ENCODE peak calls at places on chromosomes 7 and 10, in seven cellular contexts. One of them, this sample, is unnamed.

GRCh38 chr10:132593900-132594876 is 56.6 kb downstream of the INPP5A start:
- DNase-seq in GM20000: peak; percentile 82
- DNase-seq in GM06990: peak; percentile 61
- DNase-seq in left ventricle myocardium inferior: no peak
- DNase-seq in D721Med: no peak
- DNase-seq in endodermal cell: no peak
- DNase-seq in heart left ventricle: no peak
- DNase-seq in this sample: no peak

GRCh38 chr10:72158174-72158573 is 57.6 kb upstream of the ANAPC16 start:
- DNase-seq in left ventricle myocardium inferior: no peak
- DNase-seq in heart left ventricle: no peak
- DNase-seq in GM06990: no peak
- DNase-seq in endodermal cell: no peak
- DNase-seq in GM20000: no peak
- DNase-seq in D721Med: no peak
- DNase-seq in this sample: no peak

GRCh38 chr7:140675726-140676125 is 3.0 kb downstream of the ADCK2 start:
- DNase-seq in D721Med: no peak
- DNase-seq in heart left ventricle: no peak
- DNase-seq in endodermal cell: no peak
- DNase-seq in GM20000: no peak
- DNase-seq in GM06990: no peak
- DNase-seq in left ventricle myocardium inferior: no peak
- DNase-seq in this sample: no peak

GRCh38 chr10:78215645-78216044 is 182.0 kb downstream of the RPS24 start:
- DNase-seq in GM06990: no peak
- DNase-seq in heart left ventricle: peak; percentile 91
- DNase-seq in GM20000: no peak
- DNase-seq in left ventricle myocardium inferior: peak; percentile 83
- DNase-seq in endodermal cell: no peak
- DNase-seq in D721Med: no peak
- DNase-seq in this sample: peak; percentile 83

GRCh38 chr10:12513775-12514663 is 164.7 kb downstream of the CAMK1D start:
- DNase-seq in GM06990: no peak
- DNase-seq in left ventricle myocardium inferior: no peak
- DNase-seq in D721Med: no peak
- DNase-seq in endodermal cell: no peak
- DNase-seq in GM20000: no peak
- DNase-seq in heart left ventricle: no peak
- DNase-seq in this sample: no peak

GRCh38 chr7:44333971-44334733 is 8.8 kb upstream of the CAMK2B start:
- DNase-seq in D721Med: no peak
- DNase-seq in GM06990: no peak
- DNase-seq in GM20000: no peak
- DNase-seq in endodermal cell: no peak
- DNase-seq in left ventricle myocardium inferior: no peak
- DNase-seq in heart left ventricle: no peak
- DNase-seq in this sample: no peak

GRCh38 chr10:35910234-35910633 is 268.1 kb upstream of the FZD8 start:
- DNase-seq in endodermal cell: no peak
- DNase-seq in GM20000: no peak
- DNase-seq in left ventricle myocardium inferior: no peak
- DNase-seq in GM06990: no peak
- DNase-seq in D721Med: no peak
- DNase-seq in heart left ventricle: no peak
- DNase-seq in this sample: peak; percentile 75

GRCh38 chr10:62732841-62733653 is 71.5 kb upstream of the ADO start:
- DNase-seq in heart left ventricle: no peak
- DNase-seq in D721Med: no peak
- DNase-seq in endodermal cell: no peak
- DNase-seq in left ventricle myocardium inferior: no peak
- DNase-seq in GM06990: peak; percentile 77
- DNase-seq in GM20000: peak; percentile 71
- DNase-seq in this sample: peak; percentile 68

GRCh38 chr7:5375925-5376324 is 47.7 kb downstream of the TNRC18 start:
- DNase-seq in GM20000: no peak
- DNase-seq in endodermal cell: no peak
- DNase-seq in D721Med: no peak
- DNase-seq in left ventricle myocardium inferior: no peak
- DNase-seq in GM06990: no peak
- DNase-seq in heart left ventricle: no peak
- DNase-seq in this sample: no peak

GRCh38 chr7:48414005-48414732 is 242.9 kb downstream of the ABCA13 start:
- DNase-seq in left ventricle myocardium inferior: no peak
- DNase-seq in GM20000: no peak
- DNase-seq in heart left ventricle: no peak
- DNase-seq in D721Med: no peak
- DNase-seq in GM06990: no peak
- DNase-seq in endodermal cell: no peak
- DNase-seq in this sample: no peak

GRCh38 chr7:26202019-26202985 is 757 bp downstream of the CBX3 start:
- DNase-seq in GM20000: peak; percentile 62
- DNase-seq in left ventricle myocardium inferior: peak; percentile 60
- DNase-seq in heart left ventricle: peak; percentile 62
- DNase-seq in GM06990: no peak
- DNase-seq in D721Med: no peak
- DNase-seq in endodermal cell: no peak
- DNase-seq in this sample: peak; percentile 26

GRCh38 chr10:79453392-79453791 is 8.0 kb upstream of the ZCCHC24 start:
- DNase-seq in endodermal cell: no peak
- DNase-seq in D721Med: no peak
- DNase-seq in left ventricle myocardium inferior: no peak
- DNase-seq in heart left ventricle: no peak
- DNase-seq in GM06990: no peak
- DNase-seq in GM20000: no peak
- DNase-seq in this sample: no peak

GRCh38 chr10:93436577-93436976 is 45.6 kb downstream of the MYOF start:
- DNase-seq in heart left ventricle: peak; percentile 64
- DNase-seq in endodermal cell: no peak
- DNase-seq in D721Med: no peak
- DNase-seq in left ventricle myocardium inferior: no peak
- DNase-seq in GM06990: no peak
- DNase-seq in GM20000: no peak
- DNase-seq in this sample: peak; percentile 96

GRCh38 chr7:2540133-2540532 is 15.2 kb downstream of the BRAT1 start:
- DNase-seq in endodermal cell: no peak
- DNase-seq in heart left ventricle: no peak
- DNase-seq in GM20000: no peak
- DNase-seq in GM06990: no peak
- DNase-seq in left ventricle myocardium inferior: no peak
- DNase-seq in D721Med: no peak
- DNase-seq in this sample: no peak

GRCh38 chr7:155961241-155962190 is 149.3 kb upstream of the SHH start:
- DNase-seq in GM06990: no peak
- DNase-seq in left ventricle myocardium inferior: no peak
- DNase-seq in endodermal cell: peak; percentile 51
- DNase-seq in D721Med: no peak
- DNase-seq in GM20000: no peak
- DNase-seq in heart left ventricle: no peak
- DNase-seq in this sample: no peak

GRCh38 chr7:113561446-113561845 is 357.4 kb downstream of the PPP1R3A start:
- DNase-seq in GM20000: no peak
- DNase-seq in heart left ventricle: no peak
- DNase-seq in D721Med: no peak
- DNase-seq in GM06990: no peak
- DNase-seq in endodermal cell: no peak
- DNase-seq in left ventricle myocardium inferior: no peak
- DNase-seq in this sample: peak; percentile 8

GRCh38 chr10:95793401-95794045 is 37.6 kb downstream of the ENTPD1 start:
- DNase-seq in endodermal cell: no peak
- DNase-seq in D721Med: no peak
- DNase-seq in GM06990: no peak
- DNase-seq in GM20000: no peak
- DNase-seq in left ventricle myocardium inferior: no peak
- DNase-seq in heart left ventricle: no peak
- DNase-seq in this sample: no peak

GRCh38 chr7:114416089-114416990 is 1.7 kb downstream of the FOXP2 start:
- DNase-seq in heart left ventricle: no peak
- DNase-seq in GM20000: no peak
- DNase-seq in D721Med: no peak
- DNase-seq in endodermal cell: no peak
- DNase-seq in left ventricle myocardium inferior: no peak
- DNase-seq in GM06990: no peak
- DNase-seq in this sample: no peak

GRCh38 chr10:79941585-79942210 is 7.2 kb downstream of the SFTPD start:
- DNase-seq in left ventricle myocardium inferior: no peak
- DNase-seq in endodermal cell: no peak
- DNase-seq in GM06990: no peak
- DNase-seq in heart left ventricle: no peak
- DNase-seq in D721Med: no peak
- DNase-seq in GM20000: no peak
- DNase-seq in this sample: no peak

DNA sequence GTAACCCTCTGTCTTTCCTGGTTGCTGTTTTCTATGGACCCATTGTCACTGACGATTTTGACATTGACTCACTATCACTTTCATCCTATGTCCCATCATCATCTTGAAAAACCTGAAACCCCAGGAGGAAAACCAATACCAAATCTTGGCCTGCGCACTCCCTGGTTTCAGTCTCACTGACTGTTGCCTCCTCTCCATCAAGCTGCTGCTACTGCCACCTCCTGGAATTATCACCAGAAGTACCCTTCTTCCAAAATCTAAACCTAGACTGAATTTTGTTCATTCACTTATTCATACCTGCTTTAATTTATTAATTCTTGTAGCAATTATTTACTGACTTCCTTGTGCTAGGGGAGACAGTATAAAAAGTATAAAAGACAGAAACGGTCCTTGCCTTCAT is 44.5 kb upstream of the ACBD5 start:
- DNase-seq in GM06990: no peak
- DNase-seq in left ventricle myocardium inferior: no peak
- DNase-seq in endodermal cell: peak; percentile 64
- DNase-seq in D721Med: no peak
- DNase-seq in heart left ventricle: no peak
- DNase-seq in GM20000: no peak
- DNase-seq in this sample: peak; percentile 9
- TF ChIP-seq CTCF in GM06990: peak; percentile 27
- TF ChIP-seq CTCF in left ventricle myocardium inferior: peak; percentile 63
- TF ChIP-seq CTCF in endodermal cell: peak; percentile 60
- TF ChIP-seq CTCF in D721Med: peak; percentile 48
- TF ChIP-seq CTCF in heart left ventricle: peak; percentile 48
- TF ChIP-seq CTCF in GM20000: no peak
- TF ChIP-seq CTCF in this sample: peak; percentile 39

DNA sequence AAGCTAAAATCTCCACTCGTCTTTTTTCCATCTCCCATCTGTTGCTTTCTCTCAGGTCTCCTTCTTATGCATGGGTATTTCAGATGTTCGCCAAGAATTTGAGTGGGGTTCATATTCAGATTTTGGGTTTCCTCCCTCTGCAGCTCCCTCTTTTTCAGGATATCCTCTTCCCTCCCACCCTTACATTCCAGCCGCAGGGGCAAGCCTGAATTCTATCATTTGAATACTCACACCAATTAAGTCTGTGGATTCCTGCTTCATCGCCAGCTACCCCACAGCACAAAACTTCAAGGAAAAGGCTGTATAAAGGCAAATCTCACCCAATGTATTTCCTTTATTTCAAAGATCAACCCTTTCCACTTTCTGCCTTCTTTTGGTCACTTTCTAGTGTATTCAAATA is 41.6 kb upstream of the FOXI2 start:
- DNase-seq in GM06990: no peak
- DNase-seq in left ventricle myocardium inferior: no peak
- DNase-seq in GM20000: no peak
- DNase-seq in heart left ventricle: no peak
- DNase-seq in D721Med: no peak
- DNase-seq in endodermal cell: peak; percentile 65
- DNase-seq in this sample: no peak
- TF ChIP-seq CTCF in GM06990: no peak
- TF ChIP-seq CTCF in left ventricle myocardium inferior: no peak
- TF ChIP-seq CTCF in GM20000: no peak
- TF ChIP-seq CTCF in heart left ventricle: no peak
- TF ChIP-seq CTCF in D721Med: no peak
- TF ChIP-seq CTCF in endodermal cell: no peak
- TF ChIP-seq CTCF in this sample: no peak

GRCh38 chr7:142808461-142808801 is 37.7 kb downstream of the PRSS2 start:
- DNase-seq in GM20000: no peak
- DNase-seq in endodermal cell: peak; percentile 31
- DNase-seq in GM06990: no peak
- DNase-seq in D721Med: no peak
- DNase-seq in heart left ventricle: no peak
- DNase-seq in left ventricle myocardium inferior: no peak
- DNase-seq in this sample: no peak

GRCh38 chr7:142809671-142810070 is 38.9 kb downstream of the PRSS2 start:
- DNase-seq in left ventricle myocardium inferior: no peak
- DNase-seq in heart left ventricle: no peak
- DNase-seq in GM20000: no peak
- DNase-seq in endodermal cell: peak; percentile 31
- DNase-seq in GM06990: no peak
- DNase-seq in D721Med: no peak
- DNase-seq in this sample: no peak

GRCh38 chr7:142807855-142808460 is 37.2 kb downstream of the PRSS2 start:
- DNase-seq in GM20000: no peak
- DNase-seq in left ventricle myocardium inferior: no peak
- DNase-seq in heart left ventricle: no peak
- DNase-seq in GM06990: peak; percentile 23
- DNase-seq in D721Med: no peak
- DNase-seq in endodermal cell: no peak
- DNase-seq in this sample: no peak

GRCh38 chr7:142806957-142807356 is 36.2 kb downstream of the PRSS2 start:
- DNase-seq in GM20000: no peak
- DNase-seq in left ventricle myocardium inferior: no peak
- DNase-seq in D721Med: no peak
- DNase-seq in heart left ventricle: no peak
- DNase-seq in endodermal cell: no peak
- DNase-seq in GM06990: no peak
- DNase-seq in this sample: no peak

DNA sequence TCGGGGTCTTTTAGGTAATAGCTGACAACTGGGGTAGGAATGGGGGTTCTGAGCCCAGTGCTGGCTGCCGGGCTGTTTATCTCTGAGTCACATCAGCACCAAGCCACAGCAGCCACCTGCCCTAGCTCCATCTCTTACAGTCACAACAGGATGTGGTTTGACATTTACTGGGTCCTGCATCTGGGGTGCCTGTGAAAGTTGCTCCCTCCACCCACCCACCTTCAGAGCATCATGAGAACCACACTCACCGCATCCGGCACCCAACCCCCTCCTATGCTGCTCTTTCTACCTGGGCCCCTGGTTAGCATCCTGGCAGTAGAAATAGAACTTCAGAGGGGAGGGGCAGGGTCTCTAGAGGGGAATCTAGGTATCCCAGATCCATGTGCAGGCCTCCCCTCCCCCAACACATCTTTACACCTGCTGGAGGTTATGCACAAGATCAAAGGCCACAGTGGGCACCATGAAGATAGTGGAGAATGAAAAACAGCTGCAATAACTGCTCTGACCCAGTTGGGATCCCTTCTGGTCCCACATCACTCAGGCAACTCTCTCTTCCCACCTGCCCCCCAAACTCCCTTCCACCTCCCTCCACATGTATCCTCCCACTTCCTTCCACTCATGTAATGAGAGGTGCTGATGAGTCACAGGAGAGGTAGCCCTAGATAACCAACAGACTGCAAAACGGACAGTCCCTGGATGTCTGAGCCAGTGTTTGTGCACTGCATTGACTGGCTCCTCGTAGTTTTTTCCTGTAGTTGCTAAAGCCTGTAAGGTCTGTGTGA is 38.2 kb downstream of the PRSS2 start:
- DNase-seq in heart left ventricle: no peak
- DNase-seq in D721Med: no peak
- DNase-seq in GM06990: peak; percentile 88
- DNase-seq in endodermal cell: peak; percentile 43
- DNase-seq in left ventricle myocardium inferior: no peak
- DNase-seq in GM20000: peak; percentile 82
- DNase-seq in this sample: no peak
- TF ChIP-seq CTCF in heart left ventricle: no peak
- TF ChIP-seq CTCF in D721Med: no peak
- TF ChIP-seq CTCF in GM06990: no peak
- TF ChIP-seq CTCF in endodermal cell: no peak
- TF ChIP-seq CTCF in left ventricle myocardium inferior: no peak
- TF ChIP-seq CTCF in GM20000: no peak
- TF ChIP-seq CTCF in this sample: no peak

GRCh38 chr10:125231116-125231812 is 70.9 kb upstream of the CTBP2 start:
- DNase-seq in GM20000: no peak
- DNase-seq in GM06990: no peak
- DNase-seq in left ventricle myocardium inferior: no peak
- DNase-seq in D721Med: no peak
- DNase-seq in endodermal cell: peak; percentile 69
- DNase-seq in heart left ventricle: no peak
- DNase-seq in this sample: peak; percentile 92
- TF ChIP-seq CTCF in GM20000: no peak
- TF ChIP-seq CTCF in GM06990: no peak
- TF ChIP-seq CTCF in left ventricle myocardium inferior: no peak
- TF ChIP-seq CTCF in D721Med: no peak
- TF ChIP-seq CTCF in endodermal cell: no peak
- TF ChIP-seq CTCF in heart left ventricle: no peak
- TF ChIP-seq CTCF in this sample: peak; percentile 12

This sample was measured in AG10803.